ENCODE peak calls at places on chromosomes 6 and 20, in eight cellular contexts. E is nephron progenitor cell; I is B cell; T is fibroblast of mammary gland; G is AG09309; Z is endothelial cell; K is CD8-positive, alpha-beta T cell; M is astrocyte of the spinal cord. P is an unnamed sample.

GRCh38 chr20:35981969-35982368 is 13.6 kb downstream of the CNBD2 start:
- DNase-seq in I (no peak), M (no peak), Z (no peak), K (no peak), G (no peak), E (no peak), T (no peak), P (no peak)

GRCh38 chr6:44438827-44439226 is 51.3 kb downstream of the CDC5L start:
- DNase-seq in E (no peak), Z (no peak), I (no peak), G (no peak), K (no peak), T (no peak), M (no peak), P (no peak)

GRCh38 chr6:36488221-36488620 is 45.4 kb downstream of the KCTD20 start:
- DNase-seq in G (no peak), M (no peak), E (no peak), T (no peak), K (no peak), Z (no peak), I (no peak), P (no peak)

GRCh38 chr6:72956272-72956671 is 269.0 kb downstream of the KHDC1L start:
- DNase-seq in I (no peak), K (no peak), T (no peak), E (no peak), Z (no peak), G (no peak), M (no peak), P (no peak)

GRCh38 chr6:25637946-25638345 is 14.1 kb upstream of the SCGN start:
- DNase-seq in T (no peak), M (no peak), I (no peak), K (no peak), Z (no peak), G (no peak), E (no peak), P (no peak)

GRCh38 chr20:16601019-16601418 is 27.8 kb upstream of the KIF16B start:
- DNase-seq in K (no peak), G (no peak), I (no peak), E (no peak), T (no peak), M (no peak), Z (no peak), P (no peak)

GRCh38 chr6:32885698-32886286 is 31.8 kb downstream of the PSMB9 start:
- DNase-seq in I (peak; percentile 42), Z (no peak), E (no peak), K (no peak), M (peak; percentile 80), G (no peak), T (peak; percentile 84), P (no peak)

GRCh38 chr6:15793288-15793687 is 130.5 kb upstream of the DTNBP1 start:
- DNase-seq in Z (no peak), I (no peak), G (peak; percentile 21), T (peak; percentile 11), M (peak; percentile 63), K (no peak), E (no peak), P (peak; percentile 9)

GRCh38 chr6:117200067-117200466 is 65.3 kb upstream of the VGLL2 start:
- DNase-seq in Z (no peak), I (no peak), M (no peak), G (no peak), T (no peak), K (no peak), E (no peak), P (no peak)

GRCh38 chr6:148508401-148509151 is 165.9 kb downstream of the SASH1 start:
- DNase-seq in G (no peak), E (no peak), I (no peak), M (peak; percentile 81), K (no peak), Z (no peak), T (peak; percentile 93), P (no peak)

GRCh38 chr6:28395918-28396317 is 3.6 kb downstream of the ZSCAN12 start:
- DNase-seq in K (no peak), Z (no peak), I (no peak), E (no peak), M (no peak), T (no peak), G (no peak), P (no peak)

GRCh38 chr20:59221049-59221748 is 57.6 kb downstream of the ZNF831 start:
- DNase-seq in G (no peak), I (no peak), T (no peak), M (no peak), E (no peak), K (no peak), Z (no peak), P (no peak)

GRCh38 chr6:137832110-137832509 is 34.9 kb upstream of the TNFAIP3 start:
- DNase-seq in M (peak; percentile 93), G (no peak), Z (no peak), K (no peak), E (no peak), T (peak; percentile 94), I (no peak), P (peak; percentile 69)

GRCh38 chr6:8562133-8562532 is 126.8 kb upstream of the SLC35B3 start:
- DNase-seq in Z (peak; percentile 7), E (no peak), K (no peak), G (no peak), I (no peak), M (no peak), T (no peak), P (no peak)

GRCh38 chr6:108656834-108657233 is 96.1 kb downstream of the FOXO3 start:
- DNase-seq in Z (no peak), K (no peak), M (no peak), G (no peak), T (no peak), E (no peak), I (no peak), P (no peak)

GRCh38 chr6:166446567-166447065 is 63.9 kb upstream of the MPC1 start:
- DNase-seq in T (no peak), Z (no peak), I (no peak), G (no peak), E (no peak), K (no peak), M (no peak), P (no peak)

GRCh38 chr20:44496976-44497375 is 21.3 kb downstream of the TTPAL start:
- DNase-seq in Z (no peak), I (no peak), T (peak; percentile 97), E (no peak), K (no peak), M (peak; percentile 87), G (peak; percentile 67), P (peak; percentile 78)

GRCh38 chr20:49510562-49511117 is 28.2 kb upstream of the KCNB1 start:
- DNase-seq in K (no peak), I (no peak), T (peak; percentile 90), Z (no peak), M (peak; percentile 86), E (no peak), G (peak; percentile 92), P (peak; percentile 66)

GRCh38 chr6:101845172-101845571 is 451.7 kb downstream of the GRIK2 start:
- DNase-seq in K (no peak), T (no peak), M (no peak), Z (no peak), I (no peak), G (no peak), E (no peak), P (no peak)

GRCh38 chr6:23311211-23311610 is 741.8 kb downstream of the HDGFL1 start:
- DNase-seq in G (no peak), I (no peak), K (no peak), T (no peak), E (no peak), M (no peak), Z (no peak), P (no peak)

GRCh38 chr20:50169329-50169823 is 15.9 kb upstream of the PEDS1 start:
- DNase-seq in M (peak; percentile 81), T (peak; percentile 83), G (no peak), K (peak; percentile 75), Z (peak; percentile 83), E (peak; percentile 80), I (peak; percentile 68), P (no peak)

GRCh38 chr20:45269056-45269455 is 14.7 kb upstream of the SLPI start:
- DNase-seq in Z (no peak), I (no peak), T (no peak), E (no peak), G (no peak), M (no peak), K (no peak), P (no peak)

GRCh38 chr6:10874207-10874606 is 7.6 kb downstream of the GCM2 start:
- DNase-seq in I (no peak), E (no peak), G (no peak), K (no peak), M (no peak), Z (no peak), T (no peak), P (no peak)

GRCh38 chr6:31971279-31971992 is 502 bp downstream of the DXO start:
- DNase-seq in T (no peak), G (no peak), E (no peak), Z (no peak), I (no peak), M (peak; percentile 12), K (no peak), P (no peak)

GRCh38 chr6:12324741-12325140 is 34.6 kb downstream of the EDN1 start:
- DNase-seq in E (no peak), I (no peak), G (no peak), K (no peak), Z (no peak), T (no peak), M (no peak), P (no peak)

GRCh38 chr20:11716239-11716944 is 201.3 kb upstream of the BTBD3 start:
- DNase-seq in G (peak; percentile 40), M (peak; percentile 96), T (peak; percentile 62), I (no peak), E (peak; percentile 10), Z (peak; percentile 48), K (no peak), P (peak; percentile 85)
- TF ChIP-seq CTCF in G (peak; percentile 51), M (peak; percentile 71), T (peak; percentile 35), I (no peak), E (peak; percentile 50), Z (peak; percentile 40), K (no peak), P (peak; percentile 62)

GRCh38 chr20:42204261-42204660 is 586.1 kb upstream of the CHD6 start:
- DNase-seq in E (peak; percentile 13), I (no peak), G (no peak), M (no peak), K (no peak), T (no peak), Z (no peak), P (no peak)
- TF ChIP-seq CTCF in E (peak; percentile 44), I (no peak), G (no peak), M (no peak), K (no peak), T (no peak), Z (peak; percentile 20), P (no peak)

GRCh38 chr20:63580796-63581461 is 6.9 kb upstream of the HELZ2 start:
- DNase-seq in G (peak; percentile 13), K (peak; percentile 67), T (peak; percentile 60), I (peak; percentile 79), Z (peak; percentile 33), M (peak; percentile 39), E (peak; percentile 37), P (no peak)
- TF ChIP-seq CTCF in G (peak; percentile 72), K (peak; percentile 64), T (peak; percentile 47), I (peak; percentile 71), Z (no peak), M (peak; percentile 63), E (peak; percentile 30), P (peak; percentile 51)

GRCh38 chr20:8457978-8458377 is 325.9 kb downstream of the PLCB1 start:
- DNase-seq in M (no peak), Z (no peak), K (no peak), T (no peak), I (no peak), G (no peak), E (no peak), P (no peak)

GRCh38 chr20:8449120-8449519 is 317.1 kb downstream of the PLCB1 start:
- DNase-seq in K (no peak), E (no peak), Z (no peak), I (no peak), G (no peak), T (peak; percentile 39), M (peak; percentile 5), P (no peak)

GRCh38 chr20:8454137-8454712 is 322.2 kb downstream of the PLCB1 start:
- DNase-seq in T (peak; percentile 98), I (no peak), G (peak; percentile 48), E (no peak), M (peak; percentile 84), K (no peak), Z (no peak), P (peak; percentile 72)
- TF ChIP-seq CTCF in T (peak; percentile 73), I (no peak), G (peak; percentile 49), E (no peak), M (peak; percentile 60), K (no peak), Z (peak; percentile 23), P (peak; percentile 49)

P was measured in AG04449.